ENCODE peak calls at places on chromosome 4, in nine cellular contexts. J is SW480, O is H4, G is GM12865, P is nucleus accumbens, Y is fibroblast of villous mesenchyme, T is head of caudate nucleus, K is ACHN, D is psoas muscle. M is an unnamed sample.

GRCh38 chr4:175440776-175441175 is 371.3 kb downstream of the GPM6A start:
- DNase-seq in J (no peak), O (no peak), G (no peak), P (no peak), Y (no peak), T (no peak), K (no peak), D (no peak), M (no peak)

GRCh38 chr4:163895369-163896005 is 401.0 kb downstream of the TMA16 start:
- DNase-seq in J (peak), O (no peak), G (peak), P (no peak), Y (no peak), T (no peak), K (no peak), D (no peak), M (no peak)

GRCh38 chr4:167129146-167129545 is 105.1 kb downstream of the SPOCK3 start:
- DNase-seq in J (no peak), O (no peak), G (no peak), P (no peak), Y (no peak), T (no peak), K (no peak), D (no peak), M (no peak)

GRCh38 chr4:185304944-185305690 is 90.6 kb downstream of the LRP2BP start:
- DNase-seq in J (peak), O (peak), G (peak), P (peak), Y (peak), T (peak), K (peak), D (no peak), M (no peak)

GRCh38 chr4:74094227-74094626 is 4.8 kb downstream of the CXCL2 start:
- DNase-seq in J (no peak), O (no peak), G (no peak), P (no peak), Y (no peak), T (no peak), K (no peak), D (no peak), M (no peak)

GRCh38 chr4:48681856-48682255 is 98.2 kb downstream of the FRYL start:
- DNase-seq in J (no peak), O (no peak), G (peak), P (no peak), Y (peak), T (no peak), K (peak), D (no peak), M (no peak)

GRCh38 chr4:2338754-2339457 is 77.0 kb upstream of the MXD4 start:
- DNase-seq in J (no peak), O (peak), G (no peak), P (no peak), Y (no peak), T (peak), K (no peak), D (no peak), M (peak)

GRCh38 chr4:19214591-19214990 is 1037.1 kb upstream of the SLIT2 start:
- DNase-seq in J (no peak), O (no peak), G (no peak), P (no peak), Y (peak), T (no peak), K (no peak), D (no peak), M (no peak)

GRCh38 chr4:87304659-87305277 is 17.9 kb downstream of the HSD17B13 start:
- DNase-seq in J (no peak), O (peak), G (no peak), P (no peak), Y (peak), T (no peak), K (no peak), D (no peak), M (no peak)

GRCh38 chr4:13413719-13414437 is 70.3 kb downstream of the RAB28 start:
- DNase-seq in J (no peak), O (no peak), G (peak), P (no peak), Y (no peak), T (no peak), K (no peak), D (no peak), M (no peak)

GRCh38 chr4:41256740-41257256 is at the start of gene UCHL1:
- DNase-seq in J (no peak), O (peak), G (peak), P (peak), Y (peak), T (peak), K (no peak), D (peak), M (peak)

GRCh38 chr4:66266035-66266434 is 595.7 kb upstream of the EPHA5 start:
- DNase-seq in J (no peak), O (no peak), G (no peak), P (no peak), Y (no peak), T (no peak), K (no peak), D (no peak), M (no peak)

GRCh38 chr4:157220026-157220881 is at the start of gene GRIA2:
- DNase-seq in J (no peak), O (peak), G (no peak), P (peak), Y (peak), T (peak), K (peak), D (peak), M (peak)

GRCh38 chr4:84493092-84493850 is 5.8 kb downstream of the NKX6-1 start:
- DNase-seq in J (peak), O (no peak), G (peak), P (no peak), Y (peak), T (no peak), K (peak), D (peak), M (no peak)

GRCh38 chr4:4425119-4425690 is 38.3 kb downstream of the NSG1 start:
- DNase-seq in J (no peak), O (no peak), G (no peak), P (no peak), Y (no peak), T (no peak), K (no peak), D (no peak), M (no peak)

GRCh38 chr4:4609622-4610334 is 67.9 kb upstream of the STX18 start:
- DNase-seq in J (no peak), O (no peak), G (no peak), P (no peak), Y (no peak), T (no peak), K (no peak), D (no peak), M (no peak)

GRCh38 chr4:109701566-109702399 is 1.5 kb downstream of the CASP6 start:
- DNase-seq in J (peak), O (no peak), G (peak), P (no peak), Y (no peak), T (no peak), K (peak), D (no peak), M (no peak)

GRCh38 chr4:180485407-180485806 is 1757.8 kb upstream of the TENM3 start:
- DNase-seq in J (no peak), O (no peak), G (no peak), P (no peak), Y (no peak), T (no peak), K (no peak), D (no peak), M (no peak)

GRCh38 chr4:77269505-77269904 is 112.5 kb downstream of the CCNG2 start:
- DNase-seq in J (peak), O (no peak), G (no peak), P (no peak), Y (no peak), T (no peak), K (no peak), D (no peak), M (no peak)

GRCh38 chr4:123599920-123600394 is 203.4 kb downstream of the SPRY1 start:
- DNase-seq in J (peak), O (peak), G (peak), P (peak), Y (peak), T (peak), K (no peak), D (peak), M (peak)

GRCh38 chr4:172232966-172233365 is 419.8 kb downstream of the GALNTL6 start:
- DNase-seq in J (no peak), O (peak), G (no peak), P (no peak), Y (no peak), T (no peak), K (no peak), D (no peak), M (no peak)

GRCh38 chr4:71239365-71239764 is 99.5 kb upstream of the SLC4A4 start:
- DNase-seq in J (no peak), O (peak), G (no peak), P (no peak), Y (peak), T (no peak), K (peak), D (no peak), M (no peak)

GRCh38 chr4:5967783-5968182 is 50.4 kb downstream of the C4orf50 start:
- DNase-seq in J (no peak), O (no peak), G (no peak), P (no peak), Y (no peak), T (no peak), K (no peak), D (no peak), M (peak)

GRCh38 chr4:153318696-153319320 is 25.7 kb upstream of the MND1 start:
- DNase-seq in J (peak), O (peak), G (peak), P (no peak), Y (peak), T (no peak), K (peak), D (no peak), M (peak)

M was measured in stomach.